ENCODE peak calls at places on chromosomes 2 and 18, in six cellular contexts. One of them, this sample, is unnamed.

GRCh38 chr2:2014251-2014761 is 270.0 kb upstream of the PXDN start:
- DNase-seq in cardiac fibroblast: peak; percentile 37
- DNase-seq in activated CD4-positive, CD25-positive, alpha-beta regulatory T cell treated with anti-CD3 and anti-CD28 coated beads, Interleukin-2, amount 50 U/mL, for 72 hours: no peak
- DNase-seq in Caki2: no peak
- DNase-seq in RPMI8226: no peak
- DNase-seq in sciatic nerve: peak; percentile 60
- DNase-seq in this sample: peak; percentile 86

GRCh38 chr2:172281648-172282576 is 145.5 kb upstream of the ITGA6 start:
- DNase-seq in cardiac fibroblast: peak; percentile 80
- DNase-seq in activated CD4-positive, CD25-positive, alpha-beta regulatory T cell treated with anti-CD3 and anti-CD28 coated beads, Interleukin-2, amount 50 U/mL, for 72 hours: no peak
- DNase-seq in Caki2: no peak
- DNase-seq in RPMI8226: no peak
- DNase-seq in sciatic nerve: no peak
- DNase-seq in this sample: peak; percentile 17

GRCh38 chr2:31318360-31319336 is 84.7 kb downstream of the EHD3 start:
- DNase-seq in cardiac fibroblast: peak; percentile 84
- DNase-seq in activated CD4-positive, CD25-positive, alpha-beta regulatory T cell treated with anti-CD3 and anti-CD28 coated beads, Interleukin-2, amount 50 U/mL, for 72 hours: no peak
- DNase-seq in Caki2: no peak
- DNase-seq in RPMI8226: peak; percentile 90
- DNase-seq in sciatic nerve: no peak
- DNase-seq in this sample: peak; percentile 35

GRCh38 chr2:99806758-99807157 is 316.9 kb upstream of the REV1 start:
- DNase-seq in cardiac fibroblast: peak; percentile 74
- DNase-seq in activated CD4-positive, CD25-positive, alpha-beta regulatory T cell treated with anti-CD3 and anti-CD28 coated beads, Interleukin-2, amount 50 U/mL, for 72 hours: no peak
- DNase-seq in Caki2: peak; percentile 79
- DNase-seq in RPMI8226: no peak
- DNase-seq in sciatic nerve: no peak
- DNase-seq in this sample: peak; percentile 38

GRCh38 chr18:2529154-2529553 is 42.2 kb downstream of the METTL4 start:
- DNase-seq in cardiac fibroblast: peak; percentile 51
- DNase-seq in activated CD4-positive, CD25-positive, alpha-beta regulatory T cell treated with anti-CD3 and anti-CD28 coated beads, Interleukin-2, amount 50 U/mL, for 72 hours: no peak
- DNase-seq in Caki2: no peak
- DNase-seq in RPMI8226: no peak
- DNase-seq in sciatic nerve: no peak
- DNase-seq in this sample: peak; percentile 54

GRCh38 chr2:71932780-71933466 is 214.7 kb downstream of the CYP26B1 start:
- DNase-seq in cardiac fibroblast: no peak
- DNase-seq in activated CD4-positive, CD25-positive, alpha-beta regulatory T cell treated with anti-CD3 and anti-CD28 coated beads, Interleukin-2, amount 50 U/mL, for 72 hours: no peak
- DNase-seq in Caki2: no peak
- DNase-seq in RPMI8226: no peak
- DNase-seq in sciatic nerve: no peak
- DNase-seq in this sample: no peak

GRCh38 chr2:164954954-164955701 is at the start of gene SLC38A11:
- DNase-seq in cardiac fibroblast: peak; percentile 14
- DNase-seq in activated CD4-positive, CD25-positive, alpha-beta regulatory T cell treated with anti-CD3 and anti-CD28 coated beads, Interleukin-2, amount 50 U/mL, for 72 hours: no peak
- DNase-seq in Caki2: no peak
- DNase-seq in RPMI8226: no peak
- DNase-seq in sciatic nerve: peak; percentile 60
- DNase-seq in this sample: peak; percentile 24

GRCh38 chr2:138502253-138503086 is 900 bp downstream of the SPOPL start:
- DNase-seq in cardiac fibroblast: peak; percentile 15
- DNase-seq in activated CD4-positive, CD25-positive, alpha-beta regulatory T cell treated with anti-CD3 and anti-CD28 coated beads, Interleukin-2, amount 50 U/mL, for 72 hours: no peak
- DNase-seq in Caki2: peak; percentile 19
- DNase-seq in RPMI8226: peak; percentile 32
- DNase-seq in sciatic nerve: peak; percentile 60
- DNase-seq in this sample: peak; percentile 38

GRCh38 chr2:134435936-134436335 is 182.1 kb downstream of the MGAT5 start:
- DNase-seq in cardiac fibroblast: no peak
- DNase-seq in activated CD4-positive, CD25-positive, alpha-beta regulatory T cell treated with anti-CD3 and anti-CD28 coated beads, Interleukin-2, amount 50 U/mL, for 72 hours: no peak
- DNase-seq in Caki2: no peak
- DNase-seq in RPMI8226: no peak
- DNase-seq in sciatic nerve: no peak
- DNase-seq in this sample: no peak

GRCh38 chr18:79050005-79050404 is 19.2 kb upstream of the ATP9B start:
- DNase-seq in cardiac fibroblast: no peak
- DNase-seq in activated CD4-positive, CD25-positive, alpha-beta regulatory T cell treated with anti-CD3 and anti-CD28 coated beads, Interleukin-2, amount 50 U/mL, for 72 hours: no peak
- DNase-seq in Caki2: no peak
- DNase-seq in RPMI8226: no peak
- DNase-seq in sciatic nerve: no peak
- DNase-seq in this sample: no peak

GRCh38 chr2:233288663-233289062 is 19.0 kb upstream of the SAG start:
- DNase-seq in cardiac fibroblast: peak; percentile 5
- DNase-seq in activated CD4-positive, CD25-positive, alpha-beta regulatory T cell treated with anti-CD3 and anti-CD28 coated beads, Interleukin-2, amount 50 U/mL, for 72 hours: no peak
- DNase-seq in Caki2: no peak
- DNase-seq in RPMI8226: no peak
- DNase-seq in sciatic nerve: no peak
- DNase-seq in this sample: no peak

GRCh38 chr18:21264651-21265050 is 22.6 kb downstream of the GREB1L start:
- DNase-seq in cardiac fibroblast: peak; percentile 60
- DNase-seq in activated CD4-positive, CD25-positive, alpha-beta regulatory T cell treated with anti-CD3 and anti-CD28 coated beads, Interleukin-2, amount 50 U/mL, for 72 hours: no peak
- DNase-seq in Caki2: peak; percentile 14
- DNase-seq in RPMI8226: no peak
- DNase-seq in sciatic nerve: no peak
- DNase-seq in this sample: peak; percentile 39

GRCh38 chr2:227860116-227860724 is 11.2 kb upstream of the DAW1 start:
- DNase-seq in cardiac fibroblast: no peak
- DNase-seq in activated CD4-positive, CD25-positive, alpha-beta regulatory T cell treated with anti-CD3 and anti-CD28 coated beads, Interleukin-2, amount 50 U/mL, for 72 hours: no peak
- DNase-seq in Caki2: no peak
- DNase-seq in RPMI8226: no peak
- DNase-seq in sciatic nerve: no peak
- DNase-seq in this sample: no peak

GRCh38 chr2:138814123-138814883 is 34.1 kb upstream of the NXPH2 start:
- DNase-seq in cardiac fibroblast: no peak
- DNase-seq in activated CD4-positive, CD25-positive, alpha-beta regulatory T cell treated with anti-CD3 and anti-CD28 coated beads, Interleukin-2, amount 50 U/mL, for 72 hours: no peak
- DNase-seq in Caki2: no peak
- DNase-seq in RPMI8226: no peak
- DNase-seq in sciatic nerve: no peak
- DNase-seq in this sample: peak; percentile 22

GRCh38 chr2:231985823-231986261 is 24.3 kb downstream of the DIS3L2 start:
- DNase-seq in cardiac fibroblast: no peak
- DNase-seq in activated CD4-positive, CD25-positive, alpha-beta regulatory T cell treated with anti-CD3 and anti-CD28 coated beads, Interleukin-2, amount 50 U/mL, for 72 hours: no peak
- DNase-seq in Caki2: peak; percentile 69
- DNase-seq in RPMI8226: no peak
- DNase-seq in sciatic nerve: no peak
- DNase-seq in this sample: peak; percentile 84

GRCh38 chr2:159617080-159617479 is 732 bp upstream of the BAZ2B start:
- DNase-seq in cardiac fibroblast: no peak
- DNase-seq in activated CD4-positive, CD25-positive, alpha-beta regulatory T cell treated with anti-CD3 and anti-CD28 coated beads, Interleukin-2, amount 50 U/mL, for 72 hours: no peak
- DNase-seq in Caki2: no peak
- DNase-seq in RPMI8226: no peak
- DNase-seq in sciatic nerve: no peak
- DNase-seq in this sample: no peak

GRCh38 chr2:203341741-203342310 is 13.6 kb downstream of the ABI2 start:
- DNase-seq in cardiac fibroblast: peak; percentile 52
- DNase-seq in activated CD4-positive, CD25-positive, alpha-beta regulatory T cell treated with anti-CD3 and anti-CD28 coated beads, Interleukin-2, amount 50 U/mL, for 72 hours: no peak
- DNase-seq in Caki2: no peak
- DNase-seq in RPMI8226: no peak
- DNase-seq in sciatic nerve: no peak
- DNase-seq in this sample: peak; percentile 11

GRCh38 chr2:72713857-72714256 is 112.0 kb downstream of the EXOC6B start:
- DNase-seq in cardiac fibroblast: no peak
- DNase-seq in activated CD4-positive, CD25-positive, alpha-beta regulatory T cell treated with anti-CD3 and anti-CD28 coated beads, Interleukin-2, amount 50 U/mL, for 72 hours: no peak
- DNase-seq in Caki2: no peak
- DNase-seq in RPMI8226: no peak
- DNase-seq in sciatic nerve: no peak
- DNase-seq in this sample: no peak